ENCODE peak calls at places on chromosomes 16 and 17, in eight cellular contexts. T is thoracic aorta; P is mesendoderm; N is DND-41; L is Caco-2; E is heart right ventricle; J is CD8-positive, alpha-beta T cell; D is upper lobe of left lung. B is an unnamed sample.

GRCh38 chr16:87687571-87687910 is 78.2 kb downstream of the KLHDC4 start:
- DNase-seq in N (no peak), L (no peak), E (no peak), J (no peak), D (no peak), T (no peak), P (no peak), B (no peak)

GRCh38 chr16:64397042-64397441 is 724.8 kb downstream of the CDH11 start:
- DNase-seq in J (no peak), N (no peak), E (no peak), P (no peak), L (no peak), D (no peak), T (no peak), B (no peak)

GRCh38 chr16:84610385-84610784 is 7.5 kb downstream of the COTL1 start:
- DNase-seq in E (no peak), L (no peak), D (no peak), T (no peak), P (no peak), N (no peak), J (no peak), B (no peak)

GRCh38 chr16:1082952-1083675 is 10.6 kb downstream of the SSTR5 start:
- DNase-seq in P (no peak), E (no peak), D (no peak), T (no peak), N (no peak), J (no peak), L (no peak), B (no peak)

GRCh38 chr16:1331712-1332617 is 1.5 kb upstream of the BAIAP3 start:
- DNase-seq in T (no peak), D (peak; percentile 76), J (peak; percentile 40), L (peak; percentile 60), N (no peak), P (peak; percentile 99), E (peak; percentile 74), B (peak; percentile 89)

GRCh38 chr16:85515830-85516397 is 97.2 kb upstream of the GSE1 start:
- DNase-seq in T (no peak), E (no peak), N (no peak), J (no peak), D (peak; percentile 87), L (peak; percentile 68), P (no peak), B (peak; percentile 79)

GRCh38 chr17:82884341-82884871 is 44.6 kb upstream of the ZNF750 start:
- DNase-seq in E (peak; percentile 59), T (no peak), L (no peak), P (no peak), J (no peak), D (no peak), N (peak; percentile 69), B (no peak)

GRCh38 chr16:16012144-16012543 is 62.7 kb downstream of the ABCC1 start:
- DNase-seq in N (no peak), E (no peak), T (no peak), L (no peak), J (no peak), P (no peak), D (no peak), B (no peak)

GRCh38 chr16:66416981-66417700 is 10.0 kb upstream of the BEAN1 start:
- DNase-seq in P (no peak), L (no peak), T (no peak), N (no peak), E (no peak), D (no peak), J (no peak), B (no peak)

GRCh38 chr17:75239778-75240393 is 21.5 kb downstream of the GGA3 start:
- DNase-seq in L (no peak), D (no peak), P (no peak), T (no peak), E (no peak), J (no peak), N (no peak), B (no peak)

GRCh38 chr17:38922538-38923291 is 2.7 kb upstream of the LASP1NB start:
- DNase-seq in L (no peak), E (peak; percentile 91), D (peak; percentile 59), T (no peak), N (no peak), J (no peak), P (peak; percentile 81), B (no peak)

GRCh38 chr16:18049454-18050133 is 286.9 kb downstream of the NPIPA8 start:
- DNase-seq in L (no peak), E (no peak), N (no peak), P (no peak), J (no peak), D (no peak), T (no peak), B (no peak)

GRCh38 chr17:37488009-37488604 is 1.6 kb upstream of the DUSP14 start:
- DNase-seq in T (no peak), L (peak; percentile 63), D (no peak), N (no peak), J (no peak), E (peak; percentile 38), P (peak; percentile 83), B (no peak)

GRCh38 chr17:64128787-64129514 is 993 bp downstream of the ERN1 start:
- DNase-seq in J (no peak), T (no peak), P (peak; percentile 42), N (peak; percentile 29), D (peak; percentile 63), E (peak; percentile 24), L (no peak), B (peak; percentile 59)

GRCh38 chr17:40615295-40615988 is 32.2 kb downstream of the SMARCE1 start:
- DNase-seq in T (no peak), P (peak; percentile 92), L (peak; percentile 87), N (no peak), J (no peak), E (no peak), D (peak; percentile 56), B (no peak)

GRCh38 chr17:6641374-6641818 is 536 bp downstream of the TXNDC17 start:
- DNase-seq in D (no peak), T (no peak), J (no peak), N (no peak), E (no peak), P (no peak), L (no peak), B (no peak)

GRCh38 chr17:6640536-6641373 is at the start of the genes KIAA0753 and TXNDC17:
- DNase-seq in D (peak; percentile 93), P (peak; percentile 94), N (peak; percentile 92), E (peak; percentile 93), L (peak; percentile 83), T (peak; percentile 67), J (peak; percentile 91), B (peak; percentile 96)

GRCh38 chr17:6639651-6640535 is 618 bp downstream of the KIAA0753 start:
- DNase-seq in E (peak; percentile 32), D (peak; percentile 44), L (peak; percentile 37), N (peak; percentile 32), P (peak; percentile 68), J (no peak), T (no peak), B (peak; percentile 66)

GRCh38 chr17:6643460-6644125 is 2.7 kb downstream of the TXNDC17 start:
- DNase-seq in T (no peak), D (no peak), E (no peak), P (no peak), N (no peak), J (no peak), L (no peak), B (no peak)

GRCh38 chr17:6642592-6642991 is 1.7 kb downstream of the TXNDC17 start:
- DNase-seq in T (no peak), J (no peak), D (no peak), L (no peak), N (no peak), E (no peak), P (no peak), B (no peak)
- H3K4me3 ChIP-seq in T (no peak overlapping the region), J (no peak overlapping the region), D (no peak overlapping the region), L (no peak overlapping the region), N (peak overlapping the region; percentile 67), E (no peak overlapping the region), P (no peak overlapping the region), B (no peak overlapping the region)

GRCh38 chr17:81276781-81277180 is 18.3 kb downstream of the SLC38A10 start:
- DNase-seq in L (no peak), P (no peak), J (no peak), D (no peak), N (no peak), E (no peak), T (no peak), B (no peak)
- H3K36me3 ChIP-seq in L (peaks cover 2% of the 10 kb centered on the region), P (peaks cover 3% of the 10 kb centered on the region), J (peaks cover 29% of the 10 kb centered on the region), D (peaks cover 50% of the 10 kb centered on the region), N (peaks cover 84% of the 10 kb centered on the region), E (no peaks in the 10 kb centered on the region), T (peaks cover 59% of the 10 kb centered on the region), B (peaks cover 87% of the 10 kb centered on the region)

GRCh38 chr16:22635801-22636200 is 125.1 kb downstream of the NPIPB5 start:
- DNase-seq in J (no peak), D (no peak), P (no peak), T (no peak), N (no peak), E (no peak), L (no peak), B (no peak)
- H3K4me1 ChIP-seq in J (no peaks in the 10 kb centered on the region), D (no peaks in the 10 kb centered on the region), P (peaks cover 4% of the 10 kb centered on the region), T (no peaks in the 10 kb centered on the region), N (no peaks in the 10 kb centered on the region), E (no peaks in the 10 kb centered on the region), L (no peaks in the 10 kb centered on the region), B (no peaks in the 10 kb centered on the region)

GRCh38 chr17:3557768-3558583 is at the start of gene TRPV3:
- DNase-seq in J (peak; percentile 14), L (no peak), N (peak; percentile 44), E (no peak), P (no peak), T (no peak), D (peak; percentile 37), B (no peak)
- H3K4me3 ChIP-seq in J (no peak within 1 kb of the TSS), L (no peak within 1 kb of the TSS), N (no peak within 1 kb of the TSS), E (no peak within 1 kb of the TSS), P (no peak within 1 kb of the TSS), T (no peak within 1 kb of the TSS), D (no peak within 1 kb of the TSS), B (no peak within 1 kb of the TSS)

GRCh38 chr17:12963505-12963904 is 54.3 kb downstream of the ELAC2 start:
- DNase-seq in D (no peak), E (no peak), J (no peak), T (no peak), L (no peak), N (no peak), P (no peak), B (no peak)
- H3K36me3 ChIP-seq in D (peaks cover 2% of the 10 kb centered on the region), E (no peaks in the 10 kb centered on the region), J (no peaks in the 10 kb centered on the region), T (no peaks in the 10 kb centered on the region), L (no peaks in the 10 kb centered on the region), N (no peaks in the 10 kb centered on the region), P (no peaks in the 10 kb centered on the region), B (peaks cover 17% of the 10 kb centered on the region)